ENCODE peak calls at places on chromosomes 6 and 20, in five cellular contexts. B is left colon, Z is T-helper 2 cell, G is HT1080, C is epithelial cell of esophagus. E is an unnamed sample.

GRCh38 chr6:35224720-35225119 is 11.0 kb downstream of the SCUBE3 start:
- DNase-seq in G (no peak), Z (no peak), B (no peak), C (no peak), E (no peak)

GRCh38 chr20:22810626-22811559 is 224.2 kb upstream of the SSTR4 start:
- DNase-seq in B (no peak), C (no peak), Z (no peak), G (no peak), E (no peak)

GRCh38 chr6:92109256-92109655 is 1310.1 kb downstream of the EPHA7 start:
- DNase-seq in B (no peak), C (no peak), G (no peak), Z (no peak), E (no peak)

GRCh38 chr6:155186052-155186658 is 77.7 kb upstream of the CLDN20 start:
- DNase-seq in C (peak), G (no peak), Z (no peak), B (no peak), E (peak)

GRCh38 chr20:49278817-49279676 is 1.2 kb upstream of the ZNFX1 start:
- DNase-seq in B (peak), Z (no peak), C (no peak), G (peak), E (no peak)

GRCh38 chr6:167945937-167946485 is 51.5 kb upstream of the KIF25 start:
- DNase-seq in B (no peak), C (no peak), G (no peak), Z (no peak), E (no peak)

GRCh38 chr6:54193560-54193959 is 82.3 kb downstream of the MLIP start:
- DNase-seq in Z (no peak), G (no peak), B (no peak), C (no peak), E (no peak)

GRCh38 chr6:82461536-82461935 is 97.9 kb downstream of the TPBG start:
- DNase-seq in Z (no peak), C (no peak), G (no peak), B (no peak), E (no peak)

GRCh38 chr6:6856538-6857523 is 250.9 kb upstream of the RREB1 start:
- DNase-seq in C (peak), Z (no peak), B (peak), G (peak), E (peak)

E was measured in bronchial epithelial cell.